ENCODE peak calls at places on chromosomes 6 and 20, in ten cellular contexts. Y, W, T, Q, K, B, I, S, R and D are unnamed samples.

GRCh38 chr6:25229671-25230321 is 49.4 kb upstream of the CARMIL1 start:
- DNase-seq in Y (peak; percentile 61), W (no peak), T (peak; percentile 65), Q (no peak), K (no peak), B (no peak), I (no peak), S (no peak), R (no peak), D (no peak)

GRCh38 chr6:2877057-2877882 is 25.8 kb downstream of the SERPINB9 start:
- DNase-seq in Y (peak; percentile 41), W (peak; percentile 24), T (peak; percentile 44), Q (no peak), K (no peak), B (no peak), I (no peak), S (no peak), R (no peak), D (no peak)

GRCh38 chr20:25276533-25277050 is 28.7 kb downstream of the PYGB start:
- DNase-seq in Y (no peak), W (no peak), T (no peak), Q (no peak), K (no peak), B (no peak), I (no peak), S (peak; percentile 48), R (peak; percentile 8), D (no peak)

GRCh38 chr20:43389231-43389630 is 68.5 kb upstream of the SRSF6 start:
- DNase-seq in Y (no peak), W (no peak), T (no peak), Q (no peak), K (no peak), B (no peak), I (no peak), S (peak; percentile 84), R (no peak), D (no peak)

GRCh38 chr6:43328528-43328927 is 19.9 kb upstream of the CRIP3 start:
- DNase-seq in Y (no peak), W (no peak), T (no peak), Q (no peak), K (no peak), B (no peak), I (no peak), S (no peak), R (no peak), D (no peak)

GRCh38 chr6:157995458-157995857 is 13.8 kb downstream of the SYNJ2 start:
- DNase-seq in Y (no peak), W (peak; percentile 31), T (no peak), Q (no peak), K (no peak), B (no peak), I (no peak), S (no peak), R (peak; percentile 56), D (no peak)

GRCh38 chr20:32674362-32674789 is 635 bp upstream of the C20orf203 start:
- DNase-seq in Y (peak; percentile 29), W (peak; percentile 75), T (peak; percentile 78), Q (peak; percentile 77), K (no peak), B (peak; percentile 43), I (peak; percentile 49), S (no peak), R (no peak), D (no peak)

GRCh38 chr20:62123450-62124118 is 1.3 kb downstream of the LSM14B start:
- DNase-seq in Y (no peak), W (no peak), T (no peak), Q (no peak), K (no peak), B (no peak), I (no peak), S (no peak), R (no peak), D (no peak)

GRCh38 chr6:151370509-151371078 is 20.8 kb downstream of the ZBTB2 start:
- DNase-seq in Y (no peak), W (no peak), T (peak; percentile 12), Q (no peak), K (no peak), B (no peak), I (no peak), S (no peak), R (no peak), D (no peak)

GRCh38 chr20:46757754-46758678 is 48.6 kb downstream of the SLC2A10 start:
- DNase-seq in Y (peak; percentile 37), W (peak; percentile 73), T (peak; percentile 91), Q (peak; percentile 67), K (peak; percentile 58), B (peak; percentile 15), I (peak; percentile 69), S (no peak), R (peak; percentile 74), D (no peak)

GRCh38 chr6:3500262-3501001 is 43.6 kb upstream of the SLC22A23 start:
- DNase-seq in Y (peak; percentile 29), W (peak; percentile 94), T (no peak), Q (no peak), K (no peak), B (no peak), I (no peak), S (no peak), R (no peak), D (no peak)

GRCh38 chr6:15400572-15401004 is 154.7 kb downstream of the JARID2 start:
- DNase-seq in Y (no peak), W (peak; percentile 95), T (no peak), Q (no peak), K (no peak), B (no peak), I (no peak), S (peak; percentile 71), R (peak; percentile 73), D (peak; percentile 72)

GRCh38 chr20:17171750-17172149 is 55.1 kb upstream of the PCSK2 start:
- DNase-seq in Y (no peak), W (peak; percentile 85), T (no peak), Q (no peak), K (no peak), B (no peak), I (no peak), S (no peak), R (no peak), D (no peak)

GRCh38 chr6:137013031-137013430 is 31.7 kb downstream of the IL20RA start:
- DNase-seq in Y (peak; percentile 48), W (peak; percentile 55), T (peak; percentile 14), Q (no peak), K (no peak), B (no peak), I (no peak), S (no peak), R (no peak), D (no peak)

GRCh38 chr6:31125586-31126363 is 5.5 kb upstream of the CDSN start:
- DNase-seq in Y (peak; percentile 83), W (no peak), T (no peak), Q (no peak), K (no peak), B (no peak), I (no peak), S (no peak), R (no peak), D (no peak)

GRCh38 chr6:56004421-56004820 is 129.0 kb upstream of the BMP5 start:
- DNase-seq in Y (peak; percentile 49), W (no peak), T (no peak), Q (no peak), K (no peak), B (no peak), I (no peak), S (no peak), R (no peak), D (no peak)

GRCh38 chr6:97978855-97979271 is 695.8 kb upstream of the MMS22L start:
- DNase-seq in Y (no peak), W (peak; percentile 10), T (no peak), Q (no peak), K (no peak), B (no peak), I (no peak), S (no peak), R (peak; percentile 34), D (no peak)

GRCh38 chr6:96784650-96785049 is 52.6 kb downstream of the GPR63 start:
- DNase-seq in Y (no peak), W (peak; percentile 69), T (no peak), Q (no peak), K (no peak), B (no peak), I (no peak), S (no peak), R (no peak), D (no peak)

GRCh38 chr6:53960311-53960710 is 150.9 kb upstream of the MLIP start:
- DNase-seq in Y (no peak), W (no peak), T (peak; percentile 36), Q (no peak), K (no peak), B (no peak), I (no peak), S (no peak), R (no peak), D (no peak)

GRCh38 chr6:32073613-32074012 is 35.4 kb downstream of the CYP21A2 start:
- DNase-seq in Y (no peak), W (no peak), T (no peak), Q (no peak), K (no peak), B (no peak), I (no peak), S (no peak), R (no peak), D (no peak)

GRCh38 chr6:38943964-38944363 is 104.6 kb upstream of the GLP1R start:
- DNase-seq in Y (no peak), W (no peak), T (no peak), Q (no peak), K (no peak), B (no peak), I (no peak), S (no peak), R (no peak), D (no peak)

GRCh38 chr6:144405173-144405572 is 120.0 kb downstream of the UTRN start:
- DNase-seq in Y (no peak), W (no peak), T (no peak), Q (no peak), K (no peak), B (no peak), I (no peak), S (no peak), R (no peak), D (no peak)

GRCh38 chr20:760751-761417 is 7.4 kb downstream of the SLC52A3 start:
- DNase-seq in Y (no peak), W (peak; percentile 35), T (no peak), Q (peak; percentile 36), K (peak; percentile 64), B (no peak), I (peak; percentile 52), S (peak; percentile 77), R (peak; percentile 74), D (no peak)